ENCODE peak calls at places on chromosomes 2 and 18, in six cellular contexts. One of them, this sample, is unnamed.

GRCh38 chr2:222448806-222449205 is 24.5 kb downstream of the SGPP2 start:
- DNase-seq in GM10248: no peak
- DNase-seq in activated CD8-positive, alpha-beta memory T cell treated with anti-CD3 and anti-CD28 coated beads for 1 hour: no peak
- DNase-seq in HCT116: no peak
- DNase-seq in T-helper 2 cell: no peak
- DNase-seq in ELF-1: no peak
- DNase-seq in this sample: no peak

GRCh38 chr2:14761118-14761517 is 128.6 kb downstream of the LRATD1 start:
- DNase-seq in HCT116: no peak
- DNase-seq in GM10248: no peak
- DNase-seq in ELF-1: no peak
- DNase-seq in activated CD8-positive, alpha-beta memory T cell treated with anti-CD3 and anti-CD28 coated beads for 1 hour: no peak
- DNase-seq in T-helper 2 cell: no peak
- DNase-seq in this sample: no peak

GRCh38 chr2:128375454-128375853 is 56.8 kb upstream of the HS6ST1 start:
- DNase-seq in T-helper 2 cell: no peak
- DNase-seq in ELF-1: no peak
- DNase-seq in GM10248: no peak
- DNase-seq in activated CD8-positive, alpha-beta memory T cell treated with anti-CD3 and anti-CD28 coated beads for 1 hour: no peak
- DNase-seq in HCT116: no peak
- DNase-seq in this sample: no peak

GRCh38 chr2:170862503-170862902 is 45.8 kb downstream of the GAD1 start:
- DNase-seq in activated CD8-positive, alpha-beta memory T cell treated with anti-CD3 and anti-CD28 coated beads for 1 hour: no peak
- DNase-seq in GM10248: no peak
- DNase-seq in ELF-1: no peak
- DNase-seq in T-helper 2 cell: no peak
- DNase-seq in HCT116: no peak
- DNase-seq in this sample: no peak

GRCh38 chr2:170588729-170589128 is 126.4 kb upstream of the SP5 start:
- DNase-seq in GM10248: no peak
- DNase-seq in HCT116: no peak
- DNase-seq in activated CD8-positive, alpha-beta memory T cell treated with anti-CD3 and anti-CD28 coated beads for 1 hour: no peak
- DNase-seq in T-helper 2 cell: no peak
- DNase-seq in ELF-1: no peak
- DNase-seq in this sample: no peak

GRCh38 chr2:1886405-1886992 is 142.2 kb upstream of the PXDN start:
- DNase-seq in T-helper 2 cell: no peak
- DNase-seq in GM10248: peak
- DNase-seq in ELF-1: peak
- DNase-seq in activated CD8-positive, alpha-beta memory T cell treated with anti-CD3 and anti-CD28 coated beads for 1 hour: peak
- DNase-seq in HCT116: peak
- DNase-seq in this sample: peak

GRCh38 chr2:120963997-120964396 is 228.3 kb downstream of the GLI2 start:
- DNase-seq in activated CD8-positive, alpha-beta memory T cell treated with anti-CD3 and anti-CD28 coated beads for 1 hour: no peak
- DNase-seq in HCT116: no peak
- DNase-seq in T-helper 2 cell: no peak
- DNase-seq in GM10248: no peak
- DNase-seq in ELF-1: no peak
- DNase-seq in this sample: no peak

GRCh38 chr2:18445412-18446320 is 114.8 kb downstream of the RDH14 start:
- DNase-seq in HCT116: no peak
- DNase-seq in T-helper 2 cell: no peak
- DNase-seq in ELF-1: no peak
- DNase-seq in GM10248: no peak
- DNase-seq in activated CD8-positive, alpha-beta memory T cell treated with anti-CD3 and anti-CD28 coated beads for 1 hour: no peak
- DNase-seq in this sample: no peak

GRCh38 chr2:30074023-30074422 is 72.8 kb upstream of the YPEL5 start:
- DNase-seq in T-helper 2 cell: no peak
- DNase-seq in HCT116: no peak
- DNase-seq in activated CD8-positive, alpha-beta memory T cell treated with anti-CD3 and anti-CD28 coated beads for 1 hour: no peak
- DNase-seq in ELF-1: no peak
- DNase-seq in GM10248: no peak
- DNase-seq in this sample: no peak

GRCh38 chr2:46780801-46781445 is 134.7 kb downstream of the MCFD2 start:
- DNase-seq in HCT116: no peak
- DNase-seq in T-helper 2 cell: no peak
- DNase-seq in GM10248: no peak
- DNase-seq in activated CD8-positive, alpha-beta memory T cell treated with anti-CD3 and anti-CD28 coated beads for 1 hour: no peak
- DNase-seq in ELF-1: peak
- DNase-seq in this sample: peak

GRCh38 chr2:70321377-70321776 is 19.5 kb upstream of the FAM136A start:
- DNase-seq in activated CD8-positive, alpha-beta memory T cell treated with anti-CD3 and anti-CD28 coated beads for 1 hour: no peak
- DNase-seq in T-helper 2 cell: no peak
- DNase-seq in ELF-1: no peak
- DNase-seq in GM10248: no peak
- DNase-seq in HCT116: no peak
- DNase-seq in this sample: no peak

GRCh38 chr2:191401287-191401686 is 156.1 kb downstream of the MYO1B start:
- DNase-seq in T-helper 2 cell: no peak
- DNase-seq in GM10248: no peak
- DNase-seq in activated CD8-positive, alpha-beta memory T cell treated with anti-CD3 and anti-CD28 coated beads for 1 hour: no peak
- DNase-seq in HCT116: no peak
- DNase-seq in ELF-1: peak
- DNase-seq in this sample: peak

GRCh38 chr2:96867756-96868554 is 1.9 kb downstream of the SEMA4C start:
- DNase-seq in GM10248: no peak
- DNase-seq in T-helper 2 cell: no peak
- DNase-seq in ELF-1: peak
- DNase-seq in activated CD8-positive, alpha-beta memory T cell treated with anti-CD3 and anti-CD28 coated beads for 1 hour: no peak
- DNase-seq in HCT116: no peak
- DNase-seq in this sample: no peak

GRCh38 chr2:133247613-133248012 is 320.6 kb downstream of the NCKAP5 start:
- DNase-seq in T-helper 2 cell: no peak
- DNase-seq in ELF-1: no peak
- DNase-seq in activated CD8-positive, alpha-beta memory T cell treated with anti-CD3 and anti-CD28 coated beads for 1 hour: no peak
- DNase-seq in GM10248: no peak
- DNase-seq in HCT116: no peak
- DNase-seq in this sample: no peak

GRCh38 chr18:6107794-6108193 is 212.5 kb upstream of the TMEM200C start:
- DNase-seq in activated CD8-positive, alpha-beta memory T cell treated with anti-CD3 and anti-CD28 coated beads for 1 hour: no peak
- DNase-seq in HCT116: no peak
- DNase-seq in GM10248: no peak
- DNase-seq in ELF-1: no peak
- DNase-seq in T-helper 2 cell: no peak
- DNase-seq in this sample: no peak

GRCh38 chr2:157460384-157460837 is 16.5 kb upstream of the CYTIP start:
- DNase-seq in HCT116: no peak
- DNase-seq in activated CD8-positive, alpha-beta memory T cell treated with anti-CD3 and anti-CD28 coated beads for 1 hour: no peak
- DNase-seq in T-helper 2 cell: no peak
- DNase-seq in GM10248: no peak
- DNase-seq in ELF-1: no peak
- DNase-seq in this sample: peak